ENCODE peak calls at places on chromosomes 12 and 14, in five cellular contexts. P is mesenchymal stem cell, H is neuronal stem cell, D is H1, V is trophoblast cell. O is an unnamed sample.

GRCh38 chr14:90179809-90180779 is 76.3 kb upstream of the PSMC1 start:
- DNase-seq in V (no peak), H (no peak), P (no peak), D (no peak), O (no peak)

GRCh38 chr12:97650242-97650641 is 187.6 kb downstream of the RMST start:
- DNase-seq in V (no peak), P (peak; percentile 65), H (no peak), D (no peak), O (no peak)

GRCh38 chr14:32808574-32809098 is 130.0 kb upstream of the NPAS3 start:
- DNase-seq in H (no peak), D (no peak), P (no peak), V (no peak), O (no peak)

GRCh38 chr12:117768860-117769259 is 199.9 kb downstream of the KSR2 start:
- DNase-seq in V (no peak), H (no peak), D (no peak), P (no peak), O (no peak)

GRCh38 chr12:100797246-100797645 is 2.7 kb downstream of the ANO4 start:
- DNase-seq in V (no peak), D (no peak), P (peak; percentile 30), H (peak; percentile 21), O (no peak)

GRCh38 chr14:68544150-68544892 is 248.5 kb downstream of the ZFP36L1 start:
- DNase-seq in V (peak; percentile 36), D (no peak), P (peak; percentile 94), H (no peak), O (no peak)

GRCh38 chr12:42967850-42968249 is 378.3 kb upstream of the PRICKLE1 start:
- DNase-seq in V (no peak), H (no peak), P (no peak), D (no peak), O (no peak)

GRCh38 chr12:77231548-77231947 is 166.2 kb upstream of the E2F7 start:
- DNase-seq in D (no peak), V (no peak), H (no peak), P (peak; percentile 5), O (no peak)

GRCh38 chr12:54036620-54037359 is 3.9 kb downstream of the HOXC5 start:
- DNase-seq in D (no peak), V (no peak), H (no peak), P (peak; percentile 37), O (no peak)

GRCh38 chr12:6199531-6200265 is 502 bp upstream of the CD9 start:
- DNase-seq in V (peak; percentile 65), H (no peak), P (peak; percentile 71), D (no peak), O (peak; percentile 84)

GRCh38 chr12:38153737-38154061 is 162.9 kb upstream of the ALG10B start:
- DNase-seq in H (no peak), V (no peak), D (no peak), P (no peak), O (no peak)

GRCh38 chr12:110694330-110694891 is 5.5 kb upstream of the HVCN1 start:
- DNase-seq in H (no peak), D (no peak), P (no peak), V (peak; percentile 26), O (no peak)

GRCh38 chr12:56980941-56981530 is 23.6 kb upstream of the RDH16 start:
- DNase-seq in H (no peak), D (no peak), P (no peak), V (no peak), O (no peak)

GRCh38 chr12:75305412-75306332 is 24.5 kb downstream of the CAPS2 start:
- DNase-seq in V (no peak), H (no peak), D (no peak), P (no peak), O (no peak)

GRCh38 chr14:69259531-69260245 is at the start of gene GALNT16:
- DNase-seq in D (no peak), V (peak; percentile 19), P (peak; percentile 51), H (peak; percentile 54), O (peak; percentile 67)

GRCh38 chr12:122422769-122423257 is 344 bp upstream of the CLIP1 start:
- DNase-seq in P (peak; percentile 70), H (peak; percentile 51), V (peak; percentile 70), D (no peak), O (peak; percentile 57)

GRCh38 chr12:27841392-27841882 is 61.4 kb upstream of the MANSC4 start:
- DNase-seq in D (no peak), V (no peak), H (no peak), P (peak; percentile 36), O (no peak)

GRCh38 chr12:77133566-77133965 is 68.2 kb upstream of the E2F7 start:
- DNase-seq in V (peak; percentile 20), P (peak; percentile 65), D (no peak), H (peak; percentile 59), O (peak; percentile 71)

GRCh38 chr14:96683575-96684289 is 113.5 kb upstream of the VRK1 start:
- DNase-seq in P (no peak), V (peak; percentile 46), H (no peak), D (no peak), O (no peak)

GRCh38 chr14:81990312-81990761 is 456.7 kb upstream of the SEL1L start:
- DNase-seq in H (peak; percentile 72), D (no peak), P (peak; percentile 44), V (peak; percentile 77), O (peak; percentile 39)

GRCh38 chr12:83016226-83016835 is 329.6 kb downstream of the TMTC2 start:
- DNase-seq in P (peak; percentile 36), H (no peak), V (peak; percentile 66), D (no peak), O (no peak)

DNA sequence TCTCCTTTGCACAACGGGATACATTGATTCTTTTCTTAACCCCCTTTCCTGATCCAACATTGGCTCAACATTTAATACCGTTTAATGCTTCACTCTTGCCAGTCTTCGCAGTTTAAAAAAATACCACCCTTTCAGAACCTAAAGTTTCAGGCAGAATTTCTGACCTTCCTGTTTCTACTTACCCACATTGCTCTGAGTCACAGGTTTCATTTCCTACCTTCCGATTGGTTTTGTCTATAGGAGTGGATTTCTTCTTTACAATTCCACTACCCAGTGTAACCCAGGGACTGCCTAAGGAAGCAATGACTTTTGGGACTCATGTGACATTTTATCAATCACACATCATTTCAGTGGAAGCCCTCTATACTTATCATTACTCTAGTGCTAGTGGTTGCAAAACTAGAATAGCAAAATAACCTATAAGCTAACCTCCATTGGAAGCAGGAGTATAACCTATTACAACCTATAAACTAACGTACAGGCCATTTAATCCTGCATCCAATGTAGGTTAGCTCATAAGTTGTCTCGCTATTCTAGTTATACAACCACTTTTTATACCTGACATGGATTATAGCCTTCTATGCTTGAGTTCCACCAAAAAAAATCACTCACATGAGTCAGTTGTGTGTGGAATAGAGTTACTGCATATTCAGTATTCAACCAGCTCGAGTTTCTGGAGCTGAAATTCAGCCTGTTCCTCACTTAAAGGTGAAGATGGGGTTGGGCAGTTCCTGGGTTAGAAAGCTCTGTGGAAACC is 64.9 kb upstream of the KITLG start:
- DNase-seq in P (no peak), D (no peak), V (peak; percentile 3), H (no peak), O (no peak)
- H2BK12ac ChIP-seq in P (no peak overlapping the region), D (no peak overlapping the region), V (no peak overlapping the region), H (no peak overlapping the region), O (no peak overlapping the region)

DNA sequence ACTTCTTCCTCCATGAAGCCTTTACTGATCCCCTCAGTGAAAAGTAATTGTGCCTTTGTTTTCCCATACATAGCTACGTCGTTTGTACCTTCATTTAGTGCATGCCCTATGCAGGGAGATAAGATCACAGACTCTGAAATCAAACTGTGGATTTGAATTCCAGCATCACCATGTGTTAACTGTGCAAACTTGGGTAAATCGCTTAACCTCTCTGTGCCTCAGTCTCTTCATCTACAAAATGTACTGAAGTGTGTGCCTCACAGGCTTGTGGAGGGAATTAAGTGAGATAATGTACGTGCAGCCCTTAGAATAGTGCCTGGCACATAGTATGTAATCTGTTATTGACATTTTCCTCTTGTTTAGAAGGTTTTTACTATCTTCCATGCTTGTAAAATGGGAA is 4.1 kb downstream of the CMAS start:
- DNase-seq in H (no peak), D (no peak), P (no peak), V (no peak), O (no peak)
- H2BK12ac ChIP-seq in H (no peak overlapping the region), D (no peak overlapping the region), P (no peak overlapping the region), V (no peak overlapping the region), O (no peak overlapping the region)

GRCh38 chr12:30678221-30678620 is 17.4 kb downstream of the IPO8 start:
- DNase-seq in D (no peak), P (no peak), V (peak; percentile 85), H (no peak), O (no peak)
- H2BK12ac ChIP-seq in D (no peak overlapping the region), P (no peak overlapping the region), V (no peak overlapping the region), H (no peak overlapping the region), O (no peak overlapping the region)

GRCh38 chr14:64770751-64771150 is 66.5 kb downstream of the PLEKHG3 start:
- DNase-seq in P (no peak), D (no peak), V (no peak), H (no peak), O (no peak)

GRCh38 chr14:64767215-64767964 is 63.2 kb downstream of the PLEKHG3 start:
- DNase-seq in V (no peak), H (no peak), D (no peak), P (no peak), O (no peak)

GRCh38 chr14:64771161-64771560 is 66.9 kb downstream of the PLEKHG3 start:
- DNase-seq in H (no peak), V (no peak), D (no peak), P (no peak), O (no peak)

GRCh38 chr14:64768401-64769095 is 64.3 kb downstream of the PLEKHG3 start:
- DNase-seq in P (no peak), V (no peak), H (no peak), D (no peak), O (no peak)

GRCh38 chr14:64769096-64770020 is 65.1 kb downstream of the PLEKHG3 start:
- DNase-seq in V (no peak), P (no peak), D (no peak), H (no peak), O (no peak)
- H2BK12ac ChIP-seq in V (no peak overlapping the region), P (no peak overlapping the region), D (no peak overlapping the region), H (no peak overlapping the region), O (no peak overlapping the region)

GRCh38 chr14:91299483-91300115 is 55.1 kb upstream of the GPR68 start:
- DNase-seq in P (no peak), H (no peak), V (no peak), D (no peak), O (no peak)

GRCh38 chr14:91298576-91298975 is 54.1 kb upstream of the GPR68 start:
- DNase-seq in V (no peak), H (no peak), D (no peak), P (no peak), O (no peak)

GRCh38 chr14:91295851-91296796 is 51.6 kb upstream of the GPR68 start:
- DNase-seq in P (no peak), D (no peak), H (no peak), V (no peak), O (no peak)

GRCh38 chr14:91295276-91295845 is 50.9 kb upstream of the GPR68 start:
- DNase-seq in P (no peak), H (no peak), V (no peak), D (no peak), O (no peak)

DNA sequence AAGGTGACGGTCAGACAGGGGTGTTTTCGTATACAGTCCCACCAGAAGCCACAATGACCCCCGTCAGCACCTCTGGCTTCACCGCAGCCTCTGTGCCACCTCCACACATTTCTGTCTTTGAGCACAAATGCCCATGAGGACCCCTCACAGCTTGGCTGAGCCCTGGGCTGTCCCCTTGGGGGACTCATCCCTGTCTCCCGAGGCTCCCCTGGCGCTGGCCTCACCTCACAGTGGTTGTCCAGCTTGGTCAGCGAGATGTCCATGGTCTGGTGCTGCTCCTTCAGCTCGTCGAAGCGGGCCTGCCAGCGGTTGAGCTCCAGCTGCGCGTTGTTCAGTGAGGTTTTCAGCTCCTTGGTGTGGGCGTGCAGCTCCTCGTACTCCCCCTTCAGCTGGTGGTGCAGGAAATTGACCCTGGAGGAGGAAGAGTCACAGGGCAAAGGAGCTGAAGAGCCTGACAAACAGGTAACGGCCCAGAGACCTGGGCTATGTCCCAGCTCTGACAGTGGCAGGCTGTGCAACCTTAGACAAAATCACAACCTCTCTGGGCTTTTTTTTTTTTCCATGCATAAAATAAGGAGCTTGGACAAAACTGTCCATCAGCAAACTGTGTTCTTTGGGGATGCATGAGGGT is 52.7 kb upstream of the GPR68 start:
- DNase-seq in D (no peak), P (no peak), H (no peak), V (no peak), O (no peak)
- H2BK12ac ChIP-seq in D (no peak overlapping the region), P (no peak overlapping the region), H (no peak overlapping the region), V (no peak overlapping the region), O (no peak overlapping the region)